ENCODE peak calls at places on chromosomes 12 and 14, in five cellular contexts. One of them, this sample, is unnamed. For H3K36me3, the result is how much of the 10 kb centered on the place peaks cover.

GRCh38 chr14:77988966-77989365 is 181.2 kb upstream of the NRXN3 start:
- DNase-seq in HepG2: peak
- DNase-seq in HCT116: no peak
- DNase-seq in GM12878: no peak
- DNase-seq in H1: no peak
- DNase-seq in this sample: no peak

GRCh38 chr12:75378354-75378753 is 12.5 kb upstream of the GLIPR1L2 start:
- DNase-seq in HepG2: no peak
- DNase-seq in HCT116: no peak
- DNase-seq in GM12878: no peak
- DNase-seq in H1: no peak
- DNase-seq in this sample: no peak

GRCh38 chr14:79971330-79971729 is 240.0 kb downstream of the DIO2 start:
- DNase-seq in HCT116: no peak
- DNase-seq in H1: no peak
- DNase-seq in HepG2: no peak
- DNase-seq in GM12878: no peak
- DNase-seq in this sample: no peak

GRCh38 chr14:96051642-96052540 is 12.7 kb downstream of the C14orf132 start:
- DNase-seq in H1: no peak
- DNase-seq in HCT116: peak
- DNase-seq in GM12878: no peak
- DNase-seq in HepG2: peak
- DNase-seq in this sample: no peak

GRCh38 chr14:95667251-95667693 is 19.0 kb upstream of the TCL1B start:
- DNase-seq in HepG2: no peak
- DNase-seq in GM12878: no peak
- DNase-seq in HCT116: no peak
- DNase-seq in H1: no peak
- DNase-seq in this sample: no peak

GRCh38 chr14:92649934-92650545 is 98.4 kb downstream of the LGMN start:
- DNase-seq in H1: no peak
- DNase-seq in HepG2: no peak
- DNase-seq in HCT116: no peak
- DNase-seq in GM12878: no peak
- DNase-seq in this sample: no peak

GRCh38 chr14:22433059-22433458 is 156.0 kb downstream of the DAD1 start:
- DNase-seq in H1: no peak
- DNase-seq in HepG2: no peak
- DNase-seq in GM12878: no peak
- DNase-seq in HCT116: no peak
- DNase-seq in this sample: no peak

GRCh38 chr12:87196329-87196728 is 832.9 kb downstream of the C12orf50 start:
- DNase-seq in H1: no peak
- DNase-seq in HCT116: no peak
- DNase-seq in GM12878: no peak
- DNase-seq in HepG2: no peak
- DNase-seq in this sample: no peak

GRCh38 chr14:37145395-37145794 is 27.0 kb downstream of the SLC25A21 start:
- DNase-seq in HepG2: no peak
- DNase-seq in H1: no peak
- DNase-seq in GM12878: no peak
- DNase-seq in HCT116: no peak
- DNase-seq in this sample: no peak

GRCh38 chr14:48125654-48126053 is 450.2 kb upstream of the MDGA2 start:
- DNase-seq in GM12878: no peak
- DNase-seq in HepG2: no peak
- DNase-seq in HCT116: no peak
- DNase-seq in H1: no peak
- DNase-seq in this sample: no peak

GRCh38 chr14:54652188-54652889 is 85.4 kb downstream of the SAMD4A start:
- DNase-seq in H1: peak
- DNase-seq in HCT116: peak
- DNase-seq in HepG2: peak
- DNase-seq in GM12878: no peak
- DNase-seq in this sample: peak

GRCh38 chr14:49766839-49767238 is 1.1 kb upstream of the KLHDC2 start:
- DNase-seq in H1: no peak
- DNase-seq in GM12878: no peak
- DNase-seq in HCT116: no peak
- DNase-seq in HepG2: no peak
- DNase-seq in this sample: no peak

GRCh38 chr12:78641837-78642423 is 222.6 kb upstream of the SYT1 start:
- DNase-seq in H1: no peak
- DNase-seq in GM12878: no peak
- DNase-seq in HCT116: peak
- DNase-seq in HepG2: no peak
- DNase-seq in this sample: no peak

GRCh38 chr12:114767906-114768697 is 84.1 kb upstream of the TBX3 start:
- DNase-seq in HCT116: no peak
- DNase-seq in H1: no peak
- DNase-seq in GM12878: no peak
- DNase-seq in HepG2: peak
- DNase-seq in this sample: no peak

GRCh38 chr14:35285168-35285990 is 6.8 kb upstream of the PSMA6 start:
- DNase-seq in H1: no peak
- DNase-seq in HCT116: no peak
- DNase-seq in HepG2: no peak
- DNase-seq in GM12878: peak
- DNase-seq in this sample: no peak

GRCh38 chr14:104968153-104968527 is 10.0 kb downstream of the AHNAK2 start:
- DNase-seq in GM12878: no peak
- DNase-seq in H1: no peak
- DNase-seq in HCT116: no peak
- DNase-seq in HepG2: no peak
- DNase-seq in this sample: no peak

GRCh38 chr12:90244232-90244631 is 535.6 kb upstream of the ATP2B1 start:
- DNase-seq in H1: no peak
- DNase-seq in HepG2: no peak
- DNase-seq in HCT116: no peak
- DNase-seq in GM12878: no peak
- DNase-seq in this sample: no peak

GRCh38 chr14:26773906-26774593 is 176.2 kb upstream of the NOVA1 start:
- DNase-seq in GM12878: no peak
- DNase-seq in HCT116: no peak
- DNase-seq in HepG2: no peak
- DNase-seq in H1: no peak
- DNase-seq in this sample: no peak

GRCh38 chr12:57604454-57605307 is at the start of gene DTX3:
- DNase-seq in HepG2: no peak
- DNase-seq in GM12878: no peak
- DNase-seq in HCT116: no peak
- DNase-seq in H1: no peak
- DNase-seq in this sample: no peak

GRCh38 chr12:47818701-47819543 is 781 bp downstream of the HDAC7 start:
- DNase-seq in HepG2: peak
- DNase-seq in GM12878: no peak
- DNase-seq in H1: no peak
- DNase-seq in HCT116: no peak
- DNase-seq in this sample: no peak

GRCh38 chr14:25615174-25615573 is 565.2 kb upstream of the STXBP6 start:
- DNase-seq in HCT116: no peak
- DNase-seq in GM12878: no peak
- DNase-seq in H1: no peak
- DNase-seq in HepG2: no peak
- DNase-seq in this sample: no peak

GRCh38 chr12:100375023-100375737 is 18.3 kb downstream of the SLC17A8 start:
- DNase-seq in GM12878: no peak
- DNase-seq in H1: no peak
- DNase-seq in HepG2: no peak
- DNase-seq in HCT116: no peak
- DNase-seq in this sample: no peak

DNA sequence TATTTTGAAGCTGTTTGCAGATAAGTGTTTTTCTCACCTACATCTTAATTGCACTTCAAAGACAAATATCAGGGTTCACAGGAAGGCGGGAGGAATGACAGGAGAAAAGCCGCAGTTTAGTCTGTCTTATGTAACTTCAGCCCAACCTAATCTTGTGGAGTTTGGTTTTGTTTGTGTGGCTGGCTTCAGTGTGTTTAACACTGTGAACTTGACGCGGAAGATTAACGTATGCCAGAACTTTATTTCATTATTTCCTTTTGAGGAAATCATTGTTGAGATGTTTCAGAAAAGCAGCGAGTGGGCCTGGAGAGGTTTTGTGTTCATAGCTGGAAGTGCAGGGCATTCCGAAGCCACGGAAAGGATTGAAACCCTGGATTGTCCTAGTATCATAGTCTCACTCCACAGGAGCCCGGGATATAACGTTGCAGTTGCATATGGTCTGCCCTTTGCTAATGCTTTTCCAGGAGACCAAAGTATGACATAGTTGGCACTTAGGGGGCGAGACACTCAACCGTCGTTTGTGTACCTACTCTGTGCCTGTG is 2.0 kb downstream of the PELI2 start:
- DNase-seq in HepG2: no peak
- DNase-seq in GM12878: no peak
- DNase-seq in HCT116: no peak
- DNase-seq in H1: no peak
- DNase-seq in this sample: no peak
- H3K36me3 ChIP-seq in HepG2: under half
- H3K36me3 ChIP-seq in GM12878: under half
- H3K36me3 ChIP-seq in HCT116: under half
- H3K36me3 ChIP-seq in H1: under half
- H3K36me3 ChIP-seq in this sample: under half

GRCh38 chr14:43014338-43014737 is 1407.7 kb downstream of the LRFN5 start:
- DNase-seq in HCT116: no peak
- DNase-seq in GM12878: no peak
- DNase-seq in H1: no peak
- DNase-seq in HepG2: no peak
- DNase-seq in this sample: no peak
- TF ChIP-seq ZNF274 in HCT116: no peak
- TF ChIP-seq ZNF274 in GM12878: no peak
- TF ChIP-seq ZNF274 in H1: no peak
- TF ChIP-seq ZNF274 in HepG2: no peak
- TF ChIP-seq ZNF274 in this sample: no peak

GRCh38 chr14:65471038-65471878 is 58.7 kb downstream of the FUT8 start:
- DNase-seq in H1: no peak
- DNase-seq in HCT116: no peak
- DNase-seq in HepG2: no peak
- DNase-seq in GM12878: peak
- DNase-seq in this sample: no peak
- TF ChIP-seq YY1 in H1: no peak
- TF ChIP-seq YY1 in HCT116: no peak
- TF ChIP-seq YY1 in HepG2: no peak
- TF ChIP-seq YY1 in GM12878: no peak
- TF ChIP-seq YY1 in this sample: no peak

GRCh38 chr12:54037360-54038259 is 4.8 kb downstream of the HOXC5 start:
- DNase-seq in H1: no peak
- DNase-seq in HepG2: no peak
- DNase-seq in GM12878: no peak
- DNase-seq in HCT116: no peak
- DNase-seq in this sample: no peak
- H3K36me3 ChIP-seq in H1: under half
- H3K36me3 ChIP-seq in HepG2: under half
- H3K36me3 ChIP-seq in GM12878: under half
- H3K36me3 ChIP-seq in HCT116: under half
- H3K36me3 ChIP-seq in this sample: under half